ENCODE peak calls at places on chromosomes 12 and 14, in nine cellular contexts. P, H, U, I, Q, V, M, O and Y are unnamed samples. For H3K4me1 and H3K9me3, the result is how much of the 10 kb centered on the place peaks cover.

GRCh38 chr12:120132863-120133385 is 16.4 kb upstream of the RAB35 start:
- DNase-seq in P (peak), H (no peak), U (no peak), I (no peak), Q (no peak), V (no peak), M (no peak), O (no peak), Y (no peak)

GRCh38 chr12:57173089-57173488 is 25.7 kb upstream of the LRP1-AS start:
- DNase-seq in P (no peak), H (no peak), U (no peak), I (peak), Q (peak), V (peak), M (no peak), O (no peak), Y (no peak)

GRCh38 chr12:120639771-120640721 is at the start of gene CABP1:
- DNase-seq in P (peak), H (no peak), U (no peak), I (peak), Q (peak), V (peak), M (no peak), O (no peak), Y (no peak)

GRCh38 chr14:30907659-30908057 is 33.3 kb downstream of the COCH start:
- DNase-seq in P (no peak), H (no peak), U (no peak), I (no peak), Q (no peak), V (no peak), M (no peak), O (no peak), Y (no peak)

GRCh38 chr14:92698393-92698792 is 50.0 kb downstream of the LGMN start:
- DNase-seq in P (no peak), H (no peak), U (no peak), I (no peak), Q (no peak), V (no peak), M (no peak), O (no peak), Y (no peak)

GRCh38 chr12:124809391-124809790 is 54.3 kb downstream of the SCARB1 start:
- DNase-seq in P (no peak), H (no peak), U (no peak), I (no peak), Q (no peak), V (no peak), M (no peak), O (no peak), Y (no peak)

GRCh38 chr14:56135001-56135400 is 16.8 kb downstream of the PELI2 start:
- DNase-seq in P (no peak), H (no peak), U (no peak), I (no peak), Q (no peak), V (no peak), M (no peak), O (no peak), Y (no peak)

GRCh38 chr14:68379510-68380303 is 413.2 kb downstream of the ZFP36L1 start:
- DNase-seq in P (peak), H (no peak), U (peak), I (no peak), Q (peak), V (peak), M (no peak), O (no peak), Y (no peak)

GRCh38 chr14:101908795-101909194 is 55.6 kb upstream of the DYNC1H1 start:
- DNase-seq in P (no peak), H (no peak), U (no peak), I (no peak), Q (no peak), V (no peak), M (no peak), O (no peak), Y (no peak)

GRCh38 chr14:68340262-68340661 is 452.6 kb downstream of the ZFP36L1 start:
- DNase-seq in P (no peak), H (no peak), U (no peak), I (no peak), Q (no peak), V (no peak), M (no peak), O (no peak), Y (no peak)

GRCh38 chr14:99821519-99822165 is 28.4 kb downstream of the EML1 start:
- DNase-seq in P (no peak), H (peak), U (peak), I (no peak), Q (no peak), V (no peak), M (no peak), O (no peak), Y (no peak)

GRCh38 chr12:108502922-108503321 is 12.2 kb upstream of the FICD start:
- DNase-seq in P (no peak), H (no peak), U (no peak), I (no peak), Q (no peak), V (no peak), M (no peak), O (no peak), Y (no peak)

GRCh38 chr14:50039120-50039517 is 77.3 kb downstream of the VCPKMT start:
- DNase-seq in P (no peak), H (no peak), U (no peak), I (no peak), Q (no peak), V (no peak), M (no peak), O (no peak), Y (no peak)

GRCh38 chr12:3777206-3777809 is 24.4 kb upstream of the CRACR2A start:
- DNase-seq in P (no peak), H (peak), U (peak), I (peak), Q (peak), V (no peak), M (no peak), O (no peak), Y (no peak)

GRCh38 chr12:2324375-2324774 is 271.6 kb downstream of the CACNA1C start:
- DNase-seq in P (peak), H (no peak), U (peak), I (no peak), Q (no peak), V (no peak), M (no peak), O (no peak), Y (no peak)

GRCh38 chr14:79578470-79578869 is 632.8 kb downstream of the DIO2 start:
- DNase-seq in P (no peak), H (no peak), U (peak), I (no peak), Q (no peak), V (no peak), M (no peak), O (no peak), Y (no peak)

GRCh38 chr14:38342803-38343202 is 86.9 kb upstream of the CLEC14A start:
- DNase-seq in P (no peak), H (peak), U (peak), I (no peak), Q (no peak), V (no peak), M (no peak), O (no peak), Y (no peak)

GRCh38 chr12:119229837-119230236 is 51.1 kb downstream of the HSPB8 start:
- DNase-seq in P (no peak), H (peak), U (peak), I (peak), Q (no peak), V (no peak), M (no peak), O (peak), Y (peak)

GRCh38 chr14:59454131-59454530 is 11.0 kb downstream of the GPR135 start:
- DNase-seq in P (no peak), H (peak), U (peak), I (no peak), Q (no peak), V (no peak), M (no peak), O (no peak), Y (no peak)

GRCh38 chr12:81257952-81258551 is 180.2 kb downstream of the ACSS3 start:
- DNase-seq in P (no peak), H (peak), U (peak), I (peak), Q (no peak), V (no peak), M (no peak), O (no peak), Y (no peak)

GRCh38 chr14:59067135-59067894 is 121.2 kb upstream of the DAAM1 start:
- DNase-seq in P (peak), H (peak), U (peak), I (no peak), Q (no peak), V (no peak), M (no peak), O (no peak), Y (no peak)

GRCh38 chr12:101962486-101962885 is 85.1 kb downstream of the DRAM1 start:
- DNase-seq in P (no peak), H (peak), U (peak), I (no peak), Q (no peak), V (no peak), M (no peak), O (no peak), Y (no peak)

GRCh38 chr12:870378-870777 is 79.1 kb downstream of the RAD52 start:
- DNase-seq in P (no peak), H (no peak), U (no peak), I (no peak), Q (no peak), V (no peak), M (no peak), O (no peak), Y (no peak)

GRCh38 chr12:100279612-100280244 is 12.8 kb downstream of the SCYL2 start:
- DNase-seq in P (no peak), H (no peak), U (peak), I (peak), Q (no peak), V (no peak), M (no peak), O (no peak), Y (no peak)

GRCh38 chr12:82414926-82415325 is 56.6 kb downstream of the METTL25 start:
- DNase-seq in P (no peak), H (no peak), U (peak), I (no peak), Q (no peak), V (no peak), M (no peak), O (no peak), Y (no peak)

GRCh38 chr14:72708708-72709475 is 185.0 kb downstream of the DPF3 start:
- DNase-seq in P (no peak), H (no peak), U (no peak), I (peak), Q (no peak), V (no peak), M (no peak), O (no peak), Y (no peak)

GRCh38 chr14:75518625-75519024 is 3.6 kb upstream of the BATF start:
- DNase-seq in P (no peak), H (no peak), U (no peak), I (peak), Q (no peak), V (no peak), M (no peak), O (no peak), Y (peak)

GRCh38 chr12:28308891-28309290 is 118.6 kb downstream of the CCDC91 start:
- DNase-seq in P (no peak), H (peak), U (peak), I (no peak), Q (no peak), V (no peak), M (no peak), O (no peak), Y (no peak)

DNA sequence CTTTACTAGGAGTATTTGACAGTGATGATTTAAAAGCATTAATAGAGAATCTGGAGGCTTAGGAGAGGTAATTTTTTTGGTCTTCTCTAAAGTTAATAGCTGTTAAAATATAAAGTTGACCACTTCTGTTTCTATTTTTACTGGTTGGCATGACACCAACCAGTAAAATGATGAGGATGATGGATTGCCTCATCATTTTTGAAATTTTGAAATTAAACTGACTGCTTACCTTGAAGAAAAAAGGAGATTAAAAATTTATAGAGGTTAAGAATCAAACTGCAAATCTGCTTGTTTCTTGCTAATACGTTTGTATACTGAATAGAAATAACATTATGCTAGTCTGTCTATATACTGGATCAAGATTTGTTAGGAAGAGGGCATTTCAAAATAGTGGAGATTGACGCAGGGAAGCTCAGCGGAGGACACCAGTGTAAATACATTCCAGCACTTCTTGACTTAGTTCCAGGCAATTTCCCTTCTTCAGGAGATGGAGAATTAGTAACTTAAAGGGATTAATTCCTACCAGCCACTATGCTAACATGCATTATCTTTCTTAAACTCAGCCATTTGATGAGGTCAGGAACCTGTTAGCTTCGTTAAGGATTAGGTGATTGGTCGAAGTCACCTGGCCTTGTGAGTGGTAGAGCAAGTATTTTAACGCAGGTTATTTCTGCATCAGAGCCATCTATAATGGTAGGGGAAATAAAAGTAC is 3.6 kb downstream of the EID3 start:
- DNase-seq in P (no peak), H (peak), U (peak), I (no peak), Q (no peak), V (no peak), M (no peak), O (no peak), Y (no peak)
- H3K4me1 ChIP-seq in P (under half), H (under half), U (under half), I (under half), Q (under half), V (under half), M (under half), O (under half), Y (under half)

GRCh38 chr12:45244561-45245348 is 28.9 kb downstream of the ANO6 start:
- DNase-seq in P (no peak), H (peak), U (no peak), I (no peak), Q (no peak), V (no peak), M (no peak), O (no peak), Y (no peak)
- H3K4me3 ChIP-seq in P (no peak), H (no peak), U (no peak), I (no peak), Q (no peak), V (no peak), M (no peak), O (peak), Y (no peak)

DNA sequence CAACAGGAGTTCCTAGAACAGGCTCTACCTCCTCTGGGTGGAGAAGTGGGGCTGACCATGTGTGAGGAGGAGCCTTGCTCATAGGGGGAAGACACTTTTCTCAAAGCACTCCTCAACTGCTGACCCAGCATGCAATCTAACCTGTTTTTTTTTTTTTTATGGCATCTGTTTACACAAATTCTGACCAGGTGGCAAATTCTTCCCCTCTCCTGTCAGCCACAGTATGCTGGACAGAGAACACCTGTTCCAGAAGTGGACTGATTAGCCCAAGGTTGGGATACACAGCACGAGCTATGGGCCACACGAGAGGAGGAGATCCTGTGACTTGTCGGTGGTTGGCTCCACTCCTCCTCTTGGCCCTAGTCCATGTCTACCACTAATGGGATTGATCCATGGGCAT is 16.3 kb upstream of the GRIP1 start:
- DNase-seq in P (no peak), H (no peak), U (no peak), I (no peak), Q (no peak), V (no peak), M (no peak), O (no peak), Y (no peak)
- H3K9me3 ChIP-seq in P (under half), H (under half), U (under half), I (under half), Q (under half), V (under half), M (under half), O (under half), Y (under half)

DNA sequence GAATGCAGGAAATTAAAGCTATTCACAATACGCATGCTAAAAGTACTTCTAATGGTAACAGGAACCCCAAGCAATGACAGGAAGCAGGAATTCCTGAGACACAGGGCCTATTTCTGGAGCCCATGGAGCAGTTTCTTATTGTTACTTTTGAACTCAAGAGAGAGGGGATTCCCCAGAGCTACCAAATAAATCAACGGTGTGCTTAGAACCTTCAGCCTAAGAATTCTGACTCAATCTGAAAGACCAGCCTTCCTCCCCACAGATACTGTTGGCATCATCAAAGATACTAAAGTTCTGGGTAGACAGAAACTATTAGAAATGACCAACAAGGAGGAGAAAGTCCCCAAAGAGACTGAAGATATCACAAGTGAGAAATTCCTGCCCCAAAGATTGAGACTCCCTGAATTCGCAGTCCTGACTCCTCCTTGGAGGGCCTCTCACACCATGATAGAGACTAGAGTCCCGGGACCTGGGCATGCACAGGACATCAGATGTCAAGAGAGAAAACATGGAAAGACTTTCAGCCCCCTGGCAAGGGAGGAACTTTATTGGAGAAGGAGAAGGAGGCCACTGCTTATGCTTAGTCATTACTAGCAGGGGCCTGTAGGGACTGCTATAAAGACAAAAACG is 32.7 kb downstream of the RTRAF start:
- DNase-seq in P (no peak), H (peak), U (no peak), I (no peak), Q (no peak), V (no peak), M (no peak), O (no peak), Y (no peak)
- H3K4me1 ChIP-seq in P (under half), H (under half), U (under half), I (under half), Q (under half), V (under half), M (under half), O (half or more), Y (under half)

DNA sequence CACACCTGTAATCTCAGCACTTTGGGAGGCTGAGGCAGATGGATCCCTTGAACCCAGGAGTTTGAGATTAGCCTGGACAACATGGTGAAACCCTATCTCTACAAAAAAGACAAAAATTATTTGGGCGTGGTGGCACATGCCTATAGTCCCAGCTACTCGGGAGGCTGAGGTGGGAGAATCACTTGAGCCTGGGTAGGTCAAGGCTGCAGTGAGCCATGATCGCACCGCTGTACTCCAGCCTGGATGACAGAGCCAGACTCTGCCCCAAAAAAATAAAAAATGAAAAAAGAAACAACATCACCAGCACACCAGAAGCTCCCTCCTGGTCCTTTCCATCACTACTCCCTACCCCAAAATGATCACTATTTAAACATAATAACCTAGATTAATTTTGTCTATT is 2.6 kb downstream of the VEZT start:
- DNase-seq in P (no peak), H (no peak), U (no peak), I (no peak), Q (no peak), V (no peak), M (no peak), O (no peak), Y (no peak)
- H3K4me3 ChIP-seq in P (no peak), H (no peak), U (no peak), I (peak), Q (no peak), V (no peak), M (no peak), O (no peak), Y (no peak)

DNA sequence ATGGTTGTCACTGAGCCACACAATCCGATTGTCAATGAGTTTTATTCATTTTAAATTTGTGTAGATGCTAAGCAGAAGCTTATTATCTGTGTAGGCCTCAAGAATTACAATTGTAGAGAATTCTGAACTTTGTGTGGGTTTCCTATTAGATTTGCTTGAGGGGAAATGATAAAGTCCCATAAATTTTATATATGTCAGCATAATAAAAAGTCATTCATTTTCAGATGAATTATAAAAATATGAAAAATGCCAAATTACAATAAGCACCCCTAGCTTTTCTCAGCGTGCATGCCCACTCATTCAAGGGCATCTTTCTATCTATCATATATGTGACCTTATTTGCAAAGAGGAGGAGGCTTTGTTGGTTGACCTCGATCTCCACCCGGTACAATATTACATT is 1041.1 kb upstream of the FOXG1 start:
- DNase-seq in P (no peak), H (no peak), U (no peak), I (no peak), Q (no peak), V (no peak), M (no peak), O (no peak), Y (no peak)
- H3K9me3 ChIP-seq in P (under half), H (under half), U (under half), I (under half), Q (under half), V (under half), M (under half), O (under half), Y (under half)

DNA sequence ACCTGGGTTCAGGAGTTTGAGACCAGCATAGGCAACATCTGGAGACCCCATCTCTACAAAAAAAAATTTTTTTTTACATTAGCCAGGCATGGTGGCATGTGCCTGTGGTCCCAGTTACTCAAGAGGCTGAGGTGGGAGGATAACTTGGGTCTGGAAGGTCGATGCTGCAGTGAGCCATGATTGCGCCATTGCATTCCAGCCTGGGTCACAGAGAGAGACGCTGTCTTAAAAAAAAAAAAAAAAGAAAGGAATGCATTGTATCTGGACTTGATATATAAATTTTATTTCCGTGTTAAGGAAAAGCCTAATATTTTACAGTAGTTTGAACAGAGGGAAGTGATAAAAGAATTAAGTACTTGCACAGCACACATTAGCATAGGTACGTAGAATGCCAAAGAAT is 97.2 kb downstream of the ZC3H14 start:
- DNase-seq in P (no peak), H (peak), U (peak), I (no peak), Q (no peak), V (no peak), M (no peak), O (no peak), Y (no peak)
- H3K4me1 ChIP-seq in P (under half), H (under half), U (under half), I (under half), Q (under half), V (under half), M (under half), O (under half), Y (under half)

DNA sequence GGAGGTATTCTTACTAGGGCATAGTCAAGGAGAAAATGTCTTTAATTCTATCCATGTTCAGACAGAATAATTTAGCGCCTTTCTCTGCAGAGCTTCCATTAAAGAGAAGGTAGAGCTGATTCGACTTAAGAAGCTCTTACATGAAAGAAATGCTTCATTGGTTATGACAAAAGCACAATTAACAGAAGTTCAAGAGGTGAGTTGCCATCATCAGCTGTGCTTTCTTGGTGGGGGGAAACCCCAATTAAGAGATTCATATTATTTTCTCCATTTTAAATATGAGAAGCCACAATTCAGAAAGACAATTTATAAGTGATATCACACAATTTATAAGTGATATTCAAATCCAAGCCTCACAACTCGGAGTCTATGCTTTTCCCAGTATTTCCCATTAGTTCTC is 27.8 kb downstream of the RPGRIP1 start:
- DNase-seq in P (no peak), H (no peak), U (no peak), I (no peak), Q (no peak), V (no peak), M (no peak), O (no peak), Y (no peak)
- H3K4me3 ChIP-seq in P (no peak), H (no peak), U (no peak), I (peak), Q (no peak), V (no peak), M (no peak), O (no peak), Y (no peak)